ENCODE peak calls at places on chromosomes 2 and 18, in six cellular contexts. S is endodermal cell; B is RWPE1; E is GM23338; V is aorta; U is CD4-positive, alpha-beta memory T cell. H is an unnamed sample.

GRCh38 chr2:120258140-120258539 is 5.5 kb downstream of the RALB start:
- DNase-seq in B (no peak), E (no peak), U (no peak), S (no peak), V (peak), H (no peak)

GRCh38 chr2:202104286-202104870 is 31.3 kb downstream of the KIAA2012 start:
- DNase-seq in V (peak), S (peak), U (no peak), B (no peak), E (peak), H (peak)

GRCh38 chr2:8623576-8623957 is 58.3 kb upstream of the ID2 start:
- DNase-seq in U (no peak), V (no peak), B (no peak), E (no peak), S (no peak), H (no peak)

GRCh38 chr2:135745545-135745944 is 3.9 kb downstream of the UBXN4 start:
- DNase-seq in U (no peak), S (no peak), B (peak), V (no peak), E (no peak), H (no peak)

GRCh38 chr2:8312861-8313768 is 368.7 kb upstream of the ID2 start:
- DNase-seq in V (no peak), S (peak), E (no peak), B (no peak), U (no peak), H (peak)

GRCh38 chr2:207182916-207183315 is 17.2 kb upstream of the KLF7 start:
- DNase-seq in E (no peak), U (no peak), S (no peak), B (no peak), V (no peak), H (no peak)

GRCh38 chr2:53970095-53970897 is 497 bp downstream of the PSME4 start:
- DNase-seq in U (peak), S (peak), V (peak), E (peak), B (peak), H (peak)

GRCh38 chr2:96772903-96773675 is 12.4 kb downstream of the CNNM4 start:
- DNase-seq in E (no peak), B (no peak), V (no peak), U (no peak), S (no peak), H (no peak)

GRCh38 chr2:131488306-131489205 is 3.6 kb downstream of the MZT2A start:
- DNase-seq in B (no peak), E (no peak), U (no peak), S (no peak), V (no peak), H (peak)

GRCh38 chr2:126774761-126775160 is 118.8 kb downstream of the GYPC start:
- DNase-seq in S (no peak), B (no peak), U (no peak), E (no peak), V (no peak), H (no peak)

GRCh38 chr2:187842978-187843847 is 289.0 kb upstream of the TFPI start:
- DNase-seq in U (no peak), E (peak), B (peak), V (no peak), S (no peak), H (no peak)

GRCh38 chr2:198525196-198525595 is 720.8 kb downstream of the PLCL1 start:
- DNase-seq in U (no peak), V (no peak), S (no peak), B (no peak), E (no peak), H (no peak)

GRCh38 chr2:48414980-48415764 is 114.8 kb upstream of the STON1 start:
- DNase-seq in B (no peak), U (no peak), E (peak), S (peak), V (no peak), H (no peak)

GRCh38 chr18:8844721-8845148 is 139.4 kb downstream of the MTCL1 start:
- DNase-seq in V (no peak), U (no peak), E (no peak), B (peak), S (no peak), H (no peak)

GRCh38 chr2:64659252-64659651 is 5.5 kb upstream of the SERTAD2 start:
- DNase-seq in B (no peak), E (no peak), U (no peak), V (no peak), S (no peak), H (no peak)

GRCh38 chr2:64657416-64657815 is 3.7 kb upstream of the SERTAD2 start:
- DNase-seq in B (no peak), S (no peak), V (no peak), U (no peak), E (no peak), H (no peak)

GRCh38 chr2:64655873-64656272 is 2.2 kb upstream of the SERTAD2 start:
- DNase-seq in S (no peak), E (no peak), B (no peak), V (no peak), U (no peak), H (no peak)

GRCh38 chr2:64656379-64656778 is 2.7 kb upstream of the SERTAD2 start:
- DNase-seq in S (no peak), E (no peak), U (no peak), B (no peak), V (no peak), H (no peak)

GRCh38 chr2:64658269-64658668 is 4.6 kb upstream of the SERTAD2 start:
- DNase-seq in U (no peak), V (no peak), S (no peak), E (no peak), B (no peak), H (no peak)
- H3K27ac ChIP-seq in U (no peak), V (no peak), S (no peak), E (no peak), B (no peak), H (no peak)

DNA sequence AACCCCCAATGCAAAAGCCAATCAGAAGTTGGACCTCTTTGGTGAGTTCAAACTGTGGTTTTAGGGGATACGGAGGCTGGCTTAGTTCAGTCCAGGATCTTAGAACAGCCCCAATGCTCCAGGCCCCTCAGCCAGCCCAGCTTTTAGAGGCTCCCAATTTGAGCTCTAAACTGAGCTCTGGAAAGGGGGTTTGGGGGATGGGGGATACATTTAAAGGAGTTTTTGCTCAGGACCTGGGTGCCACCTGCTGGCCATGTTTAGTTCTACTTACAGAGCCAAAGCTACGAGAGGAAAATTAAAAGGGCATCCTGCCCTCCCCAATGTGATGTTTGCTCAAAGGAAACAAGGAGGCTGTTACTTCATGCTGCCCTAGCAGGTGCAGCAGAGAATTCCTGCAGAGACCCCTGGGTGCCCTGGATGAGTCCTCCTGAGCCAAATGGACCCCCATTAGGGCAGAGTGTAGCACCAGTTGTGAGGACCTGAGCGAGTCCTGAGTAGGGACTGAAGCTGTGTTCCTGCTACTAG is 15.9 kb upstream of the TMEM214 start:
- DNase-seq in S (peak), U (peak), B (peak), E (peak), V (peak), H (peak)
- H3K27ac ChIP-seq in S (no peak), U (no peak), B (no peak), E (no peak), V (no peak), H (no peak)

GRCh38 chr18:6648581-6648980 is 80.9 kb upstream of the ARHGAP28 start:
- DNase-seq in U (no peak), E (no peak), V (no peak), S (no peak), B (no peak), H (no peak)

GRCh38 chr18:6650063-6650462 is 79.5 kb upstream of the ARHGAP28 start:
- DNase-seq in V (no peak), S (no peak), B (no peak), U (no peak), E (no peak), H (no peak)

GRCh38 chr18:6653880-6654279 is 75.6 kb upstream of the ARHGAP28 start:
- DNase-seq in B (no peak), E (no peak), U (no peak), S (no peak), V (no peak), H (no peak)

GRCh38 chr18:6652098-6652497 is 77.4 kb upstream of the ARHGAP28 start:
- DNase-seq in E (no peak), B (no peak), S (no peak), U (no peak), V (no peak), H (no peak)

DNA sequence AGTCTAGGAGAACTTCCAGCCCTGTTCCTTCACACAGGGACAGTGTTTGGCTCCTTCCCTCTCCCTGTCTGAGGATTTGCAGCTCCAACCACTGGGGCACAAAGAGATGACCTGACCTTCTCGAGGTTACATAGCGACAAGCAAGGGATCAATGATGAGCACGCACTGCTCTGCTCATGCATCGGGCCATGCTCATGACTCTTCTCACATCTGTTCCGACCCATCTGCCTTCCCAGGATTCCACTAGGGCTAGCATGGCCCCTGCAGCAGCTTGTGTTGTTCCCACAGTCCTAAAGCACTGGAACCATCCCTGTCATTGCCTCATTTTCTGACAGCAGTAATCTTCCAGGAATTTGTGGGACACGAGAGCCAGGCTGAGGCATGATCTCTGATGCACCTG is 78.8 kb upstream of the ARHGAP28 start:
- DNase-seq in E (no peak), V (no peak), U (no peak), S (no peak), B (no peak), H (no peak)
- H3K27ac ChIP-seq in E (no peak), V (no peak), U (no peak), S (no peak), B (no peak), H (no peak)

GRCh38 chr2:184597571-184597980 is 753 bp upstream of the ZNF804A start:
- DNase-seq in S (peak), B (peak), U (no peak), E (peak), V (peak), H (peak)

GRCh38 chr2:184599875-184600227 is 1.5 kb downstream of the ZNF804A start:
- DNase-seq in E (no peak), V (no peak), U (no peak), S (no peak), B (no peak), H (no peak)

GRCh38 chr2:184598313-184599053 is at the start of gene ZNF804A:
- DNase-seq in V (peak), U (no peak), E (peak), B (peak), S (peak), H (peak)

GRCh38 chr2:184597996-184598312 is 375 bp upstream of the ZNF804A start:
- DNase-seq in E (peak), S (no peak), U (no peak), V (no peak), B (peak), H (no peak)

DNA sequence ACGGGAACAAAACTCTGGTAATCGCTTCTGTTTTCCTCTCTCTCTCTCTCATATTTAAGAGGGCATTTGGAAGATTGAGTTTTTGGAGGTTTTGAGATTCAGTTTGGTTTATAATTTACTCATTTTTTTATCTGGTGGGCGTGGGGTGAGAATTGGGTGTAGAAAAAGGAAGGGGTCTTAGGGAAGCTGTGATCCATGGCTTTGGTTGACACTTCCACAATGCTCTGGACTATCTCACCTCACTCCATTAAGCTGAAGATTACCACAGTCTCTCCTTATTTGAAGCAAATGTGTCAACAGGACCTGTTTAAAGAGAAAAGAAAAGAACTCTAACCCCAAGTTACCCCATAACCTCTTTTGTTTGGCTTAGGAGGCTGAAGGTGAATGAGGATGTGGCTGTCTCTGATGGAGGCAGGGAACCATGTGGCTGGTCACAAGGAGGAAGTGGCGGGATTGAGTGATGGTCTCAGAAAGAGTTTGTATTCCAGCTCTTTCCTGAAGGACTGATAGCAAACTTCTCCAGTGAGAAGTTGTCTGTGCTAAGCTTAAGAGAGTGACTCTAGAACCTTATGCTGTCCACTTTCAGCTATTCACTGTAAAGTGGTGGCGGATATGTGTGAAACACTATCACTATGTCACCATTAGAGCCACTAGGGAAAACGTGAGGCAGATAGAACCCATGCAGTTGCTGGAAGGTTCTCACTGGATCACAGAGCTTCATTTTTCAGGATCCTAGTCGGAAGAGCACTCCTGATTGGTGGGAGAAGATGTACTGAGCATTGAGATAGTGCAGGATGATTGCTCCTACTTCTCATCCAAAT is 935 bp downstream of the ZNF804A start:
- DNase-seq in B (no peak), E (no peak), S (peak), U (no peak), V (peak), H (no peak)
- H3K27ac ChIP-seq in B (no peak), E (no peak), S (no peak), U (no peak), V (no peak), H (no peak)

GRCh38 chr2:161206491-161207032 is 46.3 kb downstream of the TANK start:
- DNase-seq in B (no peak), V (no peak), U (no peak), E (no peak), S (no peak), H (no peak)
- H3K27ac ChIP-seq in B (no peak), V (no peak), U (no peak), E (no peak), S (no peak), H (no peak)

GRCh38 chr18:74281639-74282358 is 10.0 kb downstream of the CYB5A start:
- DNase-seq in V (no peak), S (no peak), E (no peak), U (no peak), B (no peak), H (no peak)
- H3K27ac ChIP-seq in V (no peak), S (peak), E (peak), U (no peak), B (no peak), H (no peak)

GRCh38 chr2:191325651-191326365 is 80.6 kb downstream of the MYO1B start:
- DNase-seq in E (no peak), B (no peak), V (no peak), U (no peak), S (no peak), H (no peak)

GRCh38 chr2:191321861-191322662 is 76.9 kb downstream of the MYO1B start:
- DNase-seq in U (peak), V (no peak), B (no peak), E (peak), S (peak), H (peak)

GRCh38 chr2:191320881-191321280 is 75.7 kb downstream of the MYO1B start:
- DNase-seq in S (no peak), E (no peak), U (no peak), B (no peak), V (no peak), H (no peak)

GRCh38 chr2:191319181-191319580 is 74.0 kb downstream of the MYO1B start:
- DNase-seq in B (peak), E (no peak), S (no peak), U (no peak), V (no peak), H (no peak)

GRCh38 chr2:191322838-191323506 is 77.8 kb downstream of the MYO1B start:
- DNase-seq in E (no peak), U (no peak), S (no peak), V (no peak), B (no peak), H (no peak)
- H3K27ac ChIP-seq in E (peak), U (no peak), S (no peak), V (no peak), B (no peak), H (no peak)

GRCh38 chr2:23691106-23691470 is 235.8 kb downstream of the ATAD2B start:
- DNase-seq in V (peak), B (no peak), S (no peak), U (no peak), E (no peak), H (no peak)
- H3K27ac ChIP-seq in V (no peak), B (peak), S (no peak), U (no peak), E (no peak), H (no peak)

DNA sequence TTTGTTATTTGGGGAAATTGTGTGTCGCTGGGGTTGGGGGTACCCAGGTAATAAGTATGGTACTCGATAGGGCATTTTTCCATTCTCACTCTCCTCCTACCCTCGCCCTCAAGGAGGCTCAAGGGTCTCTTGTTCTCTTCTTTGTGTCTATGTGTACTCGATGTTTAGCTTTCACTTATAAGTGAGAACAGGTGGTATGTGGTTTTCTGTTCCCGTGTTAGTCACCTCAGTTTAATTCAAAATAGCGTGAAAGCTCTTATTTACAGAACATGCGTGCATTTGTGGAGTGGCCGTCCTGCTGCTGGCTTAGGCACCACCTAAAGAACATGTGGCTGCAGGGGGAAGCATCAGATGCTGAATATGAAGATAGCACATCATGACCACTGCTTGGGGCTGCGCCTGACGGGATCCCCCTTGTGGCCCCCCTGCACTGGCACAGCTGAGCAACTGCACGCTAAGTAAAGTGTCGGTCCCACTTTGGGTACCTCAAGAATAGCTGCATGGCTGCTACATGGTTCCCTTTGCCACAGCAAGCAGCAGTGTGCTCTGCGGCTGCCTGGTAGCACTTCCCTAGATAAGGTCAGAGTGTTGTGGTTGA is 569.0 kb downstream of the DCDC2C start:
- DNase-seq in B (no peak), V (no peak), S (no peak), E (no peak), U (no peak), H (no peak)
- H3K27ac ChIP-seq in B (no peak), V (no peak), S (no peak), E (no peak), U (no peak), H (no peak)

H was measured in WERI-Rb-1.